ENCODE peak calls at places on chromosomes 6 and 20, in four cellular contexts. Q is K562, B is H1, S is GM12878. G is an unnamed sample.

GRCh38 chr20:44748005-44748370 is 2.3 kb downstream of the KCNK15 start:
- DNase-seq in Q (no peak), B (no peak), S (no peak), G (no peak)

GRCh38 chr6:149089508-149089907 is 228.0 kb upstream of the TAB2 start:
- DNase-seq in Q (peak; percentile 34), B (no peak), S (no peak), G (no peak)

GRCh38 chr6:157469378-157469777 is 88.4 kb downstream of the ZDHHC14 start:
- DNase-seq in Q (no peak), B (no peak), S (no peak), G (no peak)

GRCh38 chr6:102793752-102794151 is 1400.2 kb downstream of the GRIK2 start:
- DNase-seq in Q (no peak), B (no peak), S (no peak), G (no peak)

GRCh38 chr6:75633045-75633444 is 31.4 kb downstream of the SENP6 start:
- DNase-seq in Q (no peak), B (no peak), S (no peak), G (no peak)

GRCh38 chr6:56842602-56843475 is 112.1 kb upstream of the BEND6 start:
- DNase-seq in Q (no peak), B (no peak), S (no peak), G (peak; percentile 66)

GRCh38 chr6:42428326-42429041 is 23.2 kb downstream of the TRERF1 start:
- DNase-seq in Q (no peak), B (no peak), S (no peak), G (no peak)

GRCh38 chr6:155317186-155317585 is 2.9 kb upstream of the TFB1M start:
- DNase-seq in Q (no peak), B (no peak), S (no peak), G (no peak)

GRCh38 chr20:25309395-25310267 is 61.7 kb downstream of the PYGB start:
- DNase-seq in Q (peak; percentile 63), B (no peak), S (no peak), G (no peak)

GRCh38 chr6:155755452-155755851 is 299.8 kb upstream of the NOX3 start:
- DNase-seq in Q (no peak), B (no peak), S (no peak), G (no peak)

GRCh38 chr6:142935553-142936517 is 9.1 kb downstream of the HIVEP2 start:
- DNase-seq in Q (no peak), B (no peak), S (no peak), G (no peak)

GRCh38 chr6:159267165-159267564 is 98.0 kb downstream of the FNDC1 start:
- DNase-seq in Q (peak; percentile 42), B (no peak), S (no peak), G (peak; percentile 57)

GRCh38 chr6:99330159-99330558 is 19.3 kb downstream of the FAXC start:
- DNase-seq in Q (peak; percentile 68), B (no peak), S (peak; percentile 71), G (peak; percentile 86)

GRCh38 chr6:136737343-136738177 is 54.7 kb downstream of the MAP3K5 start:
- DNase-seq in Q (peak; percentile 80), B (no peak), S (no peak), G (no peak)

GRCh38 chr6:118100763-118101162 is 193.7 kb downstream of the SLC35F1 start:
- DNase-seq in Q (no peak), B (no peak), S (no peak), G (peak; percentile 20)

GRCh38 chr6:18263561-18264337 is 581 bp downstream of the DEK start:
- DNase-seq in Q (peak; percentile 85), B (no peak), S (no peak), G (peak; percentile 64)

GRCh38 chr20:14055127-14055742 is 59.9 kb downstream of the MACROD2 start:
- DNase-seq in Q (peak; percentile 9), B (no peak), S (no peak), G (peak; percentile 85)

GRCh38 chr6:46011241-46012085 is 4.2 kb downstream of the CLIC5 start:
- DNase-seq in Q (no peak), B (no peak), S (peak; percentile 71), G (no peak)

GRCh38 chr6:156390621-156391378 is 386.4 kb upstream of the ARID1B start:
- DNase-seq in Q (no peak), B (no peak), S (no peak), G (peak; percentile 24)

GRCh38 chr20:21251278-21251677 is 51.9 kb upstream of the XRN2 start:
- DNase-seq in Q (no peak), B (no peak), S (no peak), G (no peak)

GRCh38 chr6:64280569-64280968 is 645.0 kb downstream of the PHF3 start:
- DNase-seq in Q (no peak), B (no peak), S (no peak), G (peak; percentile 62)

GRCh38 chr6:158622545-158623190 is 21.9 kb downstream of the DYNLT1 start:
- DNase-seq in Q (no peak), B (no peak), S (no peak), G (no peak)

GRCh38 chr6:111555041-111555440 is 50.6 kb downstream of the TRAF3IP2 start:
- DNase-seq in Q (no peak), B (no peak), S (no peak), G (no peak)

GRCh38 chr6:153373869-153374268 is 242.8 kb upstream of the RGS17 start:
- DNase-seq in Q (no peak), B (no peak), S (no peak), G (no peak)

GRCh38 chr6:1117530-1118286 is 194.2 kb upstream of the FOXQ1 start:
- DNase-seq in Q (no peak), B (no peak), S (no peak), G (no peak)

GRCh38 chr20:17614176-17614811 is 44.4 kb downstream of the DSTN start:
- DNase-seq in Q (no peak), B (no peak), S (no peak), G (peak; percentile 29)

GRCh38 chr6:170186006-170186908 is 104.6 kb downstream of the DLL1 start:
- DNase-seq in Q (no peak), B (no peak), S (no peak), G (no peak)

GRCh38 chr20:53365676-53366075 is 228.0 kb downstream of the ZNF217 start:
- DNase-seq in Q (no peak), B (no peak), S (no peak), G (no peak)

GRCh38 chr20:43331911-43332310 is 125.8 kb upstream of the SRSF6 start:
- DNase-seq in Q (no peak), B (no peak), S (no peak), G (no peak)

GRCh38 chr20:57289401-57290177 is 23.1 kb upstream of the BMP7 start:
- DNase-seq in Q (no peak), B (no peak), S (no peak), G (no peak)

GRCh38 chr6:36245572-36246031 is 24.3 kb upstream of the PNPLA1 start:
- DNase-seq in Q (peak; percentile 49), B (no peak), S (no peak), G (peak; percentile 77)

GRCh38 chr6:148027201-148027600 is 315.4 kb upstream of the SASH1 start:
- DNase-seq in Q (no peak), B (no peak), S (no peak), G (no peak)

DNA sequence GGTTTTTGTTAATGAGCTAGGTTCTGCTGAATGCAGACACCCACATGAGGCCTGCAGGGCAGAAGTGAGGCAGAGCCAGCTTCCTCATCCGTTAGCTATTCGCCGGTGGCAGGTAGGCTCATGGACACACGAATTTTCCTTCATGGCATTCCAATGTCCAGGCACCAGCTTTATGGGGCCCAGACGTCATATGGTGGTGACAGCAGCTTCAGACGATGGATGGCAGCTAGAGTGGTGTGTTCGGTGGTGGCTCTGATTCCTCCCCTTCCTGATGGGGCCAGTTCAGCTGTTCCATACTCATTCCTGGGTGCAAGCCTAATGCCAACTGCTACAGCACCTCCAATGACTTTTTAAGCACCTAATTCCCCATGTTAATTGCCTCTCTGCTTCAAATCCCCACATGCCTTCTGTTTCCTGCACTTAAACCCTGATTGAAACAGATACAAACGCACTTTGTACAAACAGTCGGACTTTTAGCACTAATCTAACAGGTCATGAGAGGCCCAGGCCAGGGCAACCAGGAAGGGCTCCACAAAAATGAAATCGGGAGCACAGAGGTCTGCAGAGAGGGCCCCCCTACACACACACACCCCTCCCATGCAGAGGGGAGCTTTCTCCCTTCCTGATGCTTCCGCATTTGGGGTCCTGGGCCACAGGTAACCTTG is 35.7 kb upstream of the MLN start:
- DNase-seq in Q (no peak), B (no peak), S (no peak), G (no peak)
- H3K4me1 ChIP-seq in Q (peaks cover 52% of the 10 kb centered on the region), B (peaks cover 19% of the 10 kb centered on the region), S (peaks cover 14% of the 10 kb centered on the region), G (peaks cover 22% of the 10 kb centered on the region)

DNA sequence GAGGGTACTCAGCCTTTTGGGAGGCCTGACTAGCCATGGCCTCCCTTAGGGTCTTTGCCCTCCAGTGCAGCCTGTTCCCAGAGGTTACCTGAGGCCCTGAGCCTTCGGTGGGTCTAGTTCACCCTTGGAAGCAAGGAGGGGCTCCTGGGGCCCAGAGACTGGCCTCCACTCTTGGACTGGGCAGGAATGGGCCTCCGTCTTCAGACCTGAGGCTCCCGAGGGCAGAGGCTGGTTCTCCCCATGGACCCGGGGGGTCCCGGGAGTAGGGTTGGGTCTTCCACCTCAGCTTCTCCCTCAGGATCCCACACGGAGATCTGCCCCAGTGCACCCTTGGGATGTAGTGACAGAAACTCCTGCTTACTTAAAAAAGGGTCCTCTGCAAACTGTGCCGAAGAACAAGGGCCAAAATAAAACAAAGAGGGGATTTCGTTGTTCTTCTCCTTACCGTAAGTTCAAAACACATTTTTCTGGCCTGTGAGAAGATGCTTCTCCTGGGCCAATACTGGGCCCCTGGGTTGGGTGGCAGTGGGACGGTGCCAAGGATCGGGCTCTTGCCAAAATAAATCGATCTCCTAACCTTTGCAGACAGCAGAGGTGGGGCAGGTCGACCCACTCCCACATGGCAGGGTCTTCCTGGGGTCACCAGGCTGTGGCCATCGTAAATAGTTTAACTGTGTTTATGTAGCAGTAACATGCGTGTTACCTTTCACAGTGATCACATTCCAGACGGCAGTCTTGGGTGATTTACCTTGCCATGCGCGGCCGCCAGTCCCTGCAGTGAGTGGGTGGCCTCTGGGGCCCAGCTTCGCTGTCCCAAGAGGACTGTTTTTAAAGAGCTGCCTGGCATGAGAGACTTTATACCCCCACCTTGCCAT is 151.8 kb downstream of the VEGFA start:
- DNase-seq in Q (no peak), B (no peak), S (no peak), G (no peak)
- TF ChIP-seq CREB1 in Q (no peak), B (no peak), S (no peak), G (no peak)

DNA sequence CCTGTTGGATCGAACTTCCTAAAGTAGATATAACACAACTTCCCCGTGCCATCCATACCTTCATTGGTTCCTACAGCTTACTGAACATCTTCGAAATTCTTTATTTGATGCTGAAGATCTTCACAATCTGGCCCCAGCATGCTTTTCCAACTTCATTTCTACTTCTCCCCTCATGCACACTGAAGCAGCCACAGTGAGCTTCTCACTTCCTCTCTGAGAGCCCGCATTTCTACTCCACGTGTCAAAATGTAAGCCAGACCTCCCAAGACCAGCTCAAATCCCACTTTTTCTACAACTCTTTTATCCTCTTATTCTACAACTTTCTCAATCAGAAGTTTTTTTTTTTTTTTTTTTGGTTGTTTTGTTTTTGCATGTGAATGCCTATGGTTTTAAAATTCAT is 254.7 kb downstream of the GMPR start:
- DNase-seq in Q (no peak), B (no peak), S (no peak), G (no peak)
- H3K4me3 ChIP-seq in Q (no peak overlapping the region), B (no peak overlapping the region), S (peak overlapping the region; percentile 75), G (no peak overlapping the region)

GRCh38 chr6:31901415-31901952 is 402 bp downstream of the ZBTB12 start:
- DNase-seq in Q (peak; percentile 85), B (no peak), S (no peak), G (peak; percentile 63)

GRCh38 chr6:31900917-31901414 is 920 bp downstream of the ZBTB12 start:
- DNase-seq in Q (no peak), B (no peak), S (no peak), G (peak; percentile 64)

GRCh38 chr6:31899215-31899614 is 1.7 kb upstream of the EHMT2 start:
- DNase-seq in Q (no peak), B (no peak), S (no peak), G (no peak)

GRCh38 chr6:31898200-31899011 is 908 bp upstream of the EHMT2 start:
- DNase-seq in Q (peak; percentile 51), B (no peak), S (no peak), G (peak; percentile 86)

GRCh38 chr6:31899882-31900722 is 1.8 kb downstream of the ZBTB12 start:
- DNase-seq in Q (no peak), B (no peak), S (no peak), G (no peak)
- H3K4me1 ChIP-seq in Q (peaks cover 34% of the 10 kb centered on the region), B (peaks cover 14% of the 10 kb centered on the region), S (peaks cover 18% of the 10 kb centered on the region), G (peaks cover 13% of the 10 kb centered on the region)